ENCODE peak calls at places on chromosome 6, in four cellular contexts. Q is cardiac muscle cell, I is GM13977, U is neural progenitor cell. X is an unnamed sample.

GRCh38 chr6:108651781-108652227 is 91.1 kb downstream of the FOXO3 start:
- DNase-seq in Q (peak), I (no peak), U (no peak), X (no peak)

GRCh38 chr6:52297433-52297832 is 12.9 kb upstream of the MCM3 start:
- DNase-seq in Q (no peak), I (peak), U (no peak), X (no peak)

GRCh38 chr6:152701081-152701862 is 3.6 kb downstream of the MYCT1 start:
- DNase-seq in Q (peak), I (no peak), U (no peak), X (no peak)

GRCh38 chr6:75621846-75622245 is 20.2 kb downstream of the SENP6 start:
- DNase-seq in Q (no peak), I (no peak), U (no peak), X (no peak)

GRCh38 chr6:148307400-148307799 is 35.2 kb upstream of the SASH1 start:
- DNase-seq in Q (no peak), I (no peak), U (no peak), X (no peak)

GRCh38 chr6:137862419-137863125 is 4.5 kb upstream of the TNFAIP3 start:
- DNase-seq in Q (no peak), I (no peak), U (no peak), X (no peak)

GRCh38 chr6:125584468-125584939 is 164.9 kb upstream of the HEY2 start:
- DNase-seq in Q (no peak), I (no peak), U (peak), X (no peak)

GRCh38 chr6:107488875-107489635 is 862 bp upstream of the SOBP start:
- DNase-seq in Q (peak), I (peak), U (peak), X (no peak)

GRCh38 chr6:21752054-21752811 is 158.7 kb downstream of the SOX4 start:
- DNase-seq in Q (no peak), I (no peak), U (no peak), X (no peak)

GRCh38 chr6:3457710-3458605 is 1.1 kb upstream of the SLC22A23 start:
- DNase-seq in Q (peak), I (no peak), U (peak), X (no peak)

GRCh38 chr6:51077967-51078518 is 259.4 kb downstream of the TFAP2B start:
- DNase-seq in Q (no peak), I (no peak), U (peak), X (no peak)

GRCh38 chr6:127148511-127148910 is 30.0 kb downstream of the RSPO3 start:
- DNase-seq in Q (peak), I (no peak), U (no peak), X (no peak)

GRCh38 chr6:112163295-112164257 is 76.2 kb downstream of the FAM229B start:
- DNase-seq in Q (peak), I (peak), U (peak), X (peak)

GRCh38 chr6:170439366-170440351 is 113.4 kb downstream of the PSMB1 start:
- DNase-seq in Q (no peak), I (no peak), U (no peak), X (no peak)

GRCh38 chr6:123635567-123635966 is 1.2 kb downstream of the TRDN start:
- DNase-seq in Q (no peak), I (no peak), U (no peak), X (no peak)

GRCh38 chr6:33747823-33748222 is 1.1 kb upstream of the IP6K3 start:
- DNase-seq in Q (no peak), I (no peak), U (no peak), X (no peak)

GRCh38 chr6:2916354-2916925 is 13.3 kb upstream of the SERPINB9 start:
- DNase-seq in Q (no peak), I (no peak), U (no peak), X (no peak)

GRCh38 chr6:4651831-4652467 is 124.3 kb upstream of the CDYL start:
- DNase-seq in Q (no peak), I (no peak), U (no peak), X (no peak)

GRCh38 chr6:31558631-31559500 is 11.5 kb downstream of the NFKBIL1 start:
- DNase-seq in Q (peak), I (peak), U (no peak), X (no peak)

GRCh38 chr6:150325093-150325772 is 43.6 kb upstream of the IYD start:
- DNase-seq in Q (no peak), I (no peak), U (no peak), X (no peak)

GRCh38 chr6:21359926-21360325 is 233.6 kb upstream of the SOX4 start:
- DNase-seq in Q (no peak), I (no peak), U (no peak), X (no peak)

GRCh38 chr6:26233608-26234420 is 131.2 kb upstream of the BTN3A2 start:
- DNase-seq in Q (peak), I (peak), U (peak), X (no peak)

GRCh38 chr6:42043787-42044475 is 6.4 kb upstream of the TAF8 start:
- DNase-seq in Q (peak), I (peak), U (peak), X (peak)

GRCh38 chr6:73929421-73929820 is 233.4 kb downstream of the CD109 start:
- DNase-seq in Q (no peak), I (no peak), U (no peak), X (no peak)

GRCh38 chr6:134281388-134281787 is 36.5 kb downstream of the SGK1 start:
- DNase-seq in Q (no peak), I (no peak), U (no peak), X (no peak)

X was measured in NCI-H460.